ENCODE peak calls at places on chromosomes 11 and 22, in six cellular contexts. H, K, F, E, V and M are unnamed samples.

GRCh38 chr11:471468-472145 is 21.5 kb downstream of the PTDSS2 start:
- DNase-seq in K (peak; percentile 54), V (no peak), H (no peak), F (no peak), E (no peak), M (no peak)

GRCh38 chr11:122108192-122108799 is 7.7 kb downstream of the BLID start:
- DNase-seq in K (no peak), H (no peak), V (no peak), E (no peak), F (peak; percentile 48), M (no peak)

GRCh38 chr22:46159777-46160176 is 9.5 kb downstream of the PPARA start:
- DNase-seq in K (no peak), V (no peak), H (no peak), E (peak; percentile 68), F (peak; percentile 42), M (no peak)

GRCh38 chr22:19799322-19800190 is 39.0 kb downstream of the TBX1 start:
- DNase-seq in E (peak; percentile 97), V (no peak), K (peak; percentile 94), H (no peak), F (no peak), M (no peak)

GRCh38 chr22:41482319-41482935 is 13.5 kb downstream of the ACO2 start:
- DNase-seq in V (no peak), E (peak; percentile 62), H (no peak), F (no peak), K (no peak), M (no peak)

GRCh38 chr11:116355104-116355503 is 417.7 kb downstream of the BUD13 start:
- DNase-seq in V (no peak), K (no peak), E (no peak), H (no peak), F (no peak), M (no peak)

GRCh38 chr11:102309621-102310541 is 7.4 kb upstream of the BIRC3 start:
- DNase-seq in V (no peak), K (no peak), E (no peak), H (no peak), F (peak; percentile 41), M (no peak)

GRCh38 chr11:115645631-115646271 is 141.5 kb upstream of the CADM1 start:
- DNase-seq in V (no peak), H (peak; percentile 68), K (no peak), F (no peak), E (no peak), M (no peak)

GRCh38 chr11:70381872-70382842 is 16.2 kb upstream of the CTTN start:
- DNase-seq in V (no peak), F (no peak), H (no peak), E (peak; percentile 87), K (no peak), M (no peak)

GRCh38 chr11:115418081-115418480 is 86.1 kb downstream of the CADM1 start:
- DNase-seq in V (no peak), H (no peak), F (no peak), K (no peak), E (no peak), M (no peak)

GRCh38 chr22:39319284-39320170 is at the start of gene RPL3:
- DNase-seq in F (peak; percentile 97), H (peak; percentile 97), V (peak; percentile 95), K (peak; percentile 99), E (peak; percentile 98), M (peak; percentile 99)

GRCh38 chr11:102438311-102439062 is 14.1 kb downstream of the TMEM123 start:
- DNase-seq in K (no peak), V (no peak), H (no peak), E (no peak), F (no peak), M (no peak)

GRCh38 chr11:123251656-123252344 is 56.8 kb upstream of the CLMP start:
- DNase-seq in K (peak; percentile 79), F (no peak), V (no peak), E (no peak), H (peak; percentile 59), M (no peak)

GRCh38 chr22:45292675-45293402 is 8.1 kb downstream of the UPK3A start:
- DNase-seq in E (no peak), F (no peak), V (no peak), K (no peak), H (no peak), M (no peak)

GRCh38 chr11:79206951-79207350 is 233.9 kb downstream of the TENM4 start:
- DNase-seq in V (no peak), H (no peak), F (no peak), E (no peak), K (no peak), M (no peak)

GRCh38 chr11:35305670-35306382 is 113.5 kb downstream of the SLC1A2 start:
- DNase-seq in K (no peak), E (peak; percentile 48), H (no peak), F (peak; percentile 40), V (no peak), M (no peak)

GRCh38 chr11:70872299-70872698 is 380.1 kb downstream of the SHANK2 start:
- DNase-seq in K (peak; percentile 14), H (no peak), E (no peak), F (no peak), V (no peak), M (no peak)

GRCh38 chr11:66696186-66696585 is 18.5 kb upstream of the RBM4B start:
- DNase-seq in H (no peak), E (no peak), K (peak; percentile 36), F (no peak), V (no peak), M (no peak)

GRCh38 chr11:81644239-81644840 is 1089.3 kb downstream of the FAM181B start:
- DNase-seq in V (no peak), H (no peak), E (peak; percentile 29), F (peak; percentile 53), K (no peak), M (no peak)

GRCh38 chr11:78138694-78139421 is 568 bp downstream of the ALG8 start:
- DNase-seq in H (no peak), V (no peak), F (peak; percentile 57), K (no peak), E (peak; percentile 31), M (no peak)

GRCh38 chr22:26923498-26923897 is 266.1 kb downstream of the MIAT start:
- DNase-seq in H (no peak), V (no peak), K (no peak), F (no peak), E (no peak), M (no peak)

GRCh38 chr11:128627666-128628342 is 40.4 kb upstream of the ETS1 start:
- DNase-seq in E (no peak), H (no peak), K (no peak), V (no peak), F (no peak), M (no peak)

GRCh38 chr11:54558919-54559318 is 44.9 kb downstream of the OR4C46 start:
- DNase-seq in V (no peak), H (no peak), K (no peak), F (no peak), E (no peak), M (no peak)
- TF ChIP-seq CTCF in V (no peak), H (no peak), K (no peak), F (no peak), E (no peak), M (no peak)

GRCh38 chr11:22467741-22468140 is 129.6 kb downstream of the SLC17A6 start:
- DNase-seq in E (no peak), H (no peak), V (no peak), K (no peak), F (peak; percentile 69), M (no peak)

GRCh38 chr11:22474621-22475020 is 136.4 kb downstream of the SLC17A6 start:
- DNase-seq in E (peak; percentile 62), H (no peak), F (peak; percentile 32), V (no peak), K (no peak), M (no peak)

GRCh38 chr11:22471405-22471804 is 133.2 kb downstream of the SLC17A6 start:
- DNase-seq in F (no peak), H (no peak), K (no peak), V (no peak), E (no peak), M (no peak)

GRCh38 chr11:22476589-22476988 is 138.4 kb downstream of the SLC17A6 start:
- DNase-seq in H (no peak), K (no peak), F (no peak), E (no peak), V (no peak), M (no peak)

DNA sequence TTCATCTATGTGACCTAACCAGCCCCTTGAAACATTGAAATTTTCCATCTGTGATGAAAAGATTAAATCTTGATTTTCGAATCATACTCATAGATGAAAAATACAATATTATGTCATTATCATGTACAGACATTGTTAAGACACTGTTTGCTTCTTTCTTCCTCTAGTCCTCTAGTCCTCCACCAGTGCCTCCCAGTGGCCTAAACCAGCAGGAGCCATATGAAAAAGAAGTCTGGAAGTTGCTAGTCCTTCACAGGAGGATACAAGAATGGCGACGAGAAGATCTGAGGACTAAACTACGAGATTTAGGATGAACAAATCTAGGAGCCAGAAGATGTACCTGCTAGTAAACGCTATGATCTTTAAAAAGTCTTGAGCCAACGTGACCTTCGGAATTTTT is 134.1 kb downstream of the SLC17A6 start:
- DNase-seq in E (no peak), V (no peak), H (no peak), F (peak; percentile 50), K (no peak), M (no peak)
- TF ChIP-seq CTCF in E (no peak), V (no peak), H (no peak), F (peak; percentile 45), K (peak; percentile 7), M (no peak)

DNA sequence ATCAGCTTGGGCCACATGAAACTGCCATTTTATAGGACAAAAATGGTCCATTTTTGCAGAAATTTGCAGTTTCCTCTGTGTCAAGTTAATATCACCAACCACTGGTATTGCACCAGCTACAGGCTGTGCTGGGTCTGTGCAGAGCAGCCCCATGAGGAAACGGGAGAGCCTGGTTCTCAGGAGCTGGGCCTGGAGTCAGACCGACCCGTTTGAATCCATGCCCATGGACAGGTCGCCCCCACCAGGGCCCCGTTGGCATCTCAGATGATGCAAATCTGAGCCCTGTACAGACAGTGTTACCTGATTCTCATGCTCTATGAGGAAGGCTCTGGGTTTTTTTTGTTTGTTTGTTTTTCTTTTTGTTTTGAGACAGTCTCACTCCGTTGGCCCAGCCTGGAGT is 9.8 kb upstream of the SEC14L6 start:
- DNase-seq in K (no peak), V (no peak), F (no peak), E (no peak), H (no peak), M (no peak)
- TF ChIP-seq CTCF in K (no peak), V (no peak), F (no peak), E (no peak), H (no peak), M (no peak)

DNA sequence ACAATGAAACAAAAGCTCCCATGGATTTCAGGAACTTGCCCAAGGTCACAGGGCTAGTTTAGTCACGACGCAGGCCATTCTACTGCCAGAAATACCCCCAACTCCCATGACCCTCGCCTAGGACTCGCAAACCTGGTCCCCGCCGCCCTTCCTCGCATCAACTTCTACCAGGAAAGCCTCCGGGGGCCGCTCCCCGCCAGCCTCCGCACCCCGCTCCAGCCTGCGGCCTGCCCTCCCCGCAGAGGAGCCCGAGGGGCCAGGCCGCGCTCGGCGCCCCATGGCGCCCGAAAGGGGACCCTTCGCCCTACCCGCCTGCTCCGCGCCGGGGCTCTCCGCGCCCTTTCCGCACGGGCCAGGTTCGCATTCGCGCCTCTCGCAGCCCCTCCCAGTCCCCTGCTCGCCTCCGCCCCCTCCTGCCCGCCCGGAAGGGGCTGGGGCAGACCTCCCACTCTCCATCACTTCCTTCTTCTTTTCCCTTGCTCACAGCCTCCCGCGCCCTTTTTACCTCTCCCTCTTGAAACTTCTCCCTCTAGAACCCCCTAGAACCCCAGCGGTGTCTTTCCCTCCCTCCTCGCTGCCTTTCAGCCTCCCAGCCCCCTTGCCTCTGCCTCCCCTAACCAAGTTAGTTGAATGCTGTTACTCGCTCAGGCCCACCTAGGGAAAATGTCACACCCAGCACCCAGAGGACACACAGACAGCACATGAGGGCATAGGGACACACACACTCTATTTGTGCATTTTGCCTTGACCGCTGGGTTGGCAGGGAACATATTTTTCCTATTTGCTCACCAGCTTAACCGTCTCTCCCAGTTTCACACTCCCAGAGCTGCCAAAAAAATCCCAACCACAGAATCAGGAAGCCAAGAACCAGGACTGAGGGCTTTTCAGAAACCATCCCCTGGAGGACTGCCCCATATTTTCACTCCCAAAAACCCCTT is at the start of gene SLC43A3:
- DNase-seq in F (peak; percentile 87), H (peak; percentile 78), K (peak; percentile 85), V (peak; percentile 78), E (peak; percentile 92), M (peak; percentile 72)
- TF ChIP-seq CTCF in F (no peak), H (peak; percentile 21), K (no peak), V (no peak), E (no peak), M (no peak)